ENCODE peak calls at places on chromosomes 1 and 21, in seven cellular contexts. One of them, this sample, is unnamed.

GRCh38 chr1:21910528-21911204 is 26.4 kb downstream of the HSPG2 start:
- DNase-seq in neural progenitor cell: no peak
- DNase-seq in endothelial cell: no peak
- DNase-seq in astrocyte of the spinal cord: no peak
- DNase-seq in pancreas: no peak
- DNase-seq in CD8-positive, alpha-beta T cell: no peak
- DNase-seq in brain microvascular endothelial cell: no peak
- DNase-seq in this sample: no peak

GRCh38 chr1:29521846-29522580 is 285.7 kb downstream of the PTPRU start:
- DNase-seq in neural progenitor cell: no peak
- DNase-seq in endothelial cell: no peak
- DNase-seq in astrocyte of the spinal cord: no peak
- DNase-seq in pancreas: no peak
- DNase-seq in CD8-positive, alpha-beta T cell: no peak
- DNase-seq in brain microvascular endothelial cell: no peak
- DNase-seq in this sample: no peak

GRCh38 chr1:92623187-92623778 is 136.6 kb upstream of the GFI1 start:
- DNase-seq in neural progenitor cell: no peak
- DNase-seq in endothelial cell: no peak
- DNase-seq in astrocyte of the spinal cord: peak; percentile 20
- DNase-seq in pancreas: no peak
- DNase-seq in CD8-positive, alpha-beta T cell: no peak
- DNase-seq in brain microvascular endothelial cell: no peak
- DNase-seq in this sample: peak; percentile 1

GRCh38 chr21:31781737-31782136 is 49.8 kb upstream of the SCAF4 start:
- DNase-seq in neural progenitor cell: no peak
- DNase-seq in endothelial cell: no peak
- DNase-seq in astrocyte of the spinal cord: peak; percentile 54
- DNase-seq in pancreas: peak; percentile 5
- DNase-seq in CD8-positive, alpha-beta T cell: no peak
- DNase-seq in brain microvascular endothelial cell: peak; percentile 27
- DNase-seq in this sample: peak; percentile 4

GRCh38 chr1:241560511-241561187 is 28.5 kb downstream of the KMO start:
- DNase-seq in neural progenitor cell: no peak
- DNase-seq in endothelial cell: no peak
- DNase-seq in astrocyte of the spinal cord: no peak
- DNase-seq in pancreas: no peak
- DNase-seq in CD8-positive, alpha-beta T cell: no peak
- DNase-seq in brain microvascular endothelial cell: no peak
- DNase-seq in this sample: no peak

GRCh38 chr21:20537162-20537561 is 461.0 kb upstream of the NCAM2 start:
- DNase-seq in neural progenitor cell: no peak
- DNase-seq in endothelial cell: no peak
- DNase-seq in astrocyte of the spinal cord: no peak
- DNase-seq in pancreas: no peak
- DNase-seq in CD8-positive, alpha-beta T cell: no peak
- DNase-seq in brain microvascular endothelial cell: no peak
- DNase-seq in this sample: no peak

GRCh38 chr1:37169241-37169640 is 134.9 kb upstream of the GRIK3 start:
- DNase-seq in neural progenitor cell: no peak
- DNase-seq in endothelial cell: no peak
- DNase-seq in astrocyte of the spinal cord: no peak
- DNase-seq in pancreas: no peak
- DNase-seq in CD8-positive, alpha-beta T cell: no peak
- DNase-seq in brain microvascular endothelial cell: no peak
- DNase-seq in this sample: no peak

GRCh38 chr1:11929849-11930248 is 3.6 kb upstream of the KIAA2013 start:
- DNase-seq in neural progenitor cell: no peak
- DNase-seq in endothelial cell: no peak
- DNase-seq in astrocyte of the spinal cord: peak; percentile 61
- DNase-seq in pancreas: peak; percentile 61
- DNase-seq in CD8-positive, alpha-beta T cell: no peak
- DNase-seq in brain microvascular endothelial cell: no peak
- DNase-seq in this sample: peak; percentile 25

GRCh38 chr1:190658907-190659306 is 181.2 kb upstream of the BRINP3 start:
- DNase-seq in neural progenitor cell: no peak
- DNase-seq in endothelial cell: no peak
- DNase-seq in astrocyte of the spinal cord: peak; percentile 24
- DNase-seq in pancreas: no peak
- DNase-seq in CD8-positive, alpha-beta T cell: no peak
- DNase-seq in brain microvascular endothelial cell: no peak
- DNase-seq in this sample: no peak

GRCh38 chr1:77649127-77649526 is 33.3 kb downstream of the ZZZ3 start:
- DNase-seq in neural progenitor cell: no peak
- DNase-seq in endothelial cell: no peak
- DNase-seq in astrocyte of the spinal cord: no peak
- DNase-seq in pancreas: no peak
- DNase-seq in CD8-positive, alpha-beta T cell: no peak
- DNase-seq in brain microvascular endothelial cell: no peak
- DNase-seq in this sample: no peak

GRCh38 chr1:115114308-115114707 is 25.0 kb upstream of the TSPAN2 start:
- DNase-seq in neural progenitor cell: no peak
- DNase-seq in endothelial cell: no peak
- DNase-seq in astrocyte of the spinal cord: peak; percentile 35
- DNase-seq in pancreas: no peak
- DNase-seq in CD8-positive, alpha-beta T cell: no peak
- DNase-seq in brain microvascular endothelial cell: no peak
- DNase-seq in this sample: no peak

GRCh38 chr1:63921357-63921756 is 147.5 kb downstream of the ROR1 start:
- DNase-seq in neural progenitor cell: no peak
- DNase-seq in endothelial cell: no peak
- DNase-seq in astrocyte of the spinal cord: no peak
- DNase-seq in pancreas: no peak
- DNase-seq in CD8-positive, alpha-beta T cell: no peak
- DNase-seq in brain microvascular endothelial cell: no peak
- DNase-seq in this sample: no peak

GRCh38 chr1:235503333-235504121 is 725 bp downstream of the B3GALNT2 start:
- DNase-seq in neural progenitor cell: peak; percentile 86
- DNase-seq in endothelial cell: peak; percentile 47
- DNase-seq in astrocyte of the spinal cord: peak; percentile 72
- DNase-seq in pancreas: peak; percentile 60
- DNase-seq in CD8-positive, alpha-beta T cell: no peak
- DNase-seq in brain microvascular endothelial cell: peak; percentile 37
- DNase-seq in this sample: peak; percentile 11

GRCh38 chr1:149888999-149889289 is 10.4 kb upstream of the BOLA1 start:
- DNase-seq in neural progenitor cell: peak; percentile 11
- DNase-seq in endothelial cell: no peak
- DNase-seq in astrocyte of the spinal cord: peak; percentile 53
- DNase-seq in pancreas: peak; percentile 21
- DNase-seq in CD8-positive, alpha-beta T cell: no peak
- DNase-seq in brain microvascular endothelial cell: peak; percentile 24
- DNase-seq in this sample: peak; percentile 54

GRCh38 chr21:45326169-45326833 is 38.6 kb upstream of the POFUT2 start:
- DNase-seq in neural progenitor cell: no peak
- DNase-seq in endothelial cell: no peak
- DNase-seq in astrocyte of the spinal cord: no peak
- DNase-seq in pancreas: no peak
- DNase-seq in CD8-positive, alpha-beta T cell: no peak
- DNase-seq in brain microvascular endothelial cell: no peak
- DNase-seq in this sample: peak; percentile 45

GRCh38 chr1:52288286-52288685 is 77.7 kb downstream of the CC2D1B start:
- DNase-seq in neural progenitor cell: no peak
- DNase-seq in endothelial cell: no peak
- DNase-seq in astrocyte of the spinal cord: peak; percentile 18
- DNase-seq in pancreas: no peak
- DNase-seq in CD8-positive, alpha-beta T cell: no peak
- DNase-seq in brain microvascular endothelial cell: peak; percentile 55
- DNase-seq in this sample: peak; percentile 40

GRCh38 chr1:40039245-40039756 is 1.2 kb upstream of the CAP1 start:
- DNase-seq in neural progenitor cell: no peak
- DNase-seq in endothelial cell: no peak
- DNase-seq in astrocyte of the spinal cord: no peak
- DNase-seq in pancreas: no peak
- DNase-seq in CD8-positive, alpha-beta T cell: no peak
- DNase-seq in brain microvascular endothelial cell: no peak
- DNase-seq in this sample: peak; percentile 51

GRCh38 chr1:11777653-11778322 is 15.8 kb downstream of the C1orf167 start:
- DNase-seq in neural progenitor cell: no peak
- DNase-seq in endothelial cell: no peak
- DNase-seq in astrocyte of the spinal cord: no peak
- DNase-seq in pancreas: no peak
- DNase-seq in CD8-positive, alpha-beta T cell: no peak
- DNase-seq in brain microvascular endothelial cell: no peak
- DNase-seq in this sample: no peak

GRCh38 chr21:41900401-41900800 is 21.3 kb upstream of the PRDM15 start:
- DNase-seq in neural progenitor cell: no peak
- DNase-seq in endothelial cell: no peak
- DNase-seq in astrocyte of the spinal cord: no peak
- DNase-seq in pancreas: no peak
- DNase-seq in CD8-positive, alpha-beta T cell: no peak
- DNase-seq in brain microvascular endothelial cell: no peak
- DNase-seq in this sample: no peak

GRCh38 chr1:4796161-4796998 is 142.0 kb downstream of the AJAP1 start:
- DNase-seq in neural progenitor cell: no peak
- DNase-seq in endothelial cell: no peak
- DNase-seq in astrocyte of the spinal cord: no peak
- DNase-seq in pancreas: no peak
- DNase-seq in CD8-positive, alpha-beta T cell: no peak
- DNase-seq in brain microvascular endothelial cell: no peak
- DNase-seq in this sample: no peak

GRCh38 chr21:43718872-43719747 is at the start of gene PDXK:
- DNase-seq in neural progenitor cell: peak; percentile 94
- DNase-seq in endothelial cell: peak; percentile 85
- DNase-seq in astrocyte of the spinal cord: peak; percentile 84
- DNase-seq in pancreas: peak; percentile 82
- DNase-seq in CD8-positive, alpha-beta T cell: peak; percentile 49
- DNase-seq in brain microvascular endothelial cell: peak; percentile 63
- DNase-seq in this sample: peak; percentile 67

GRCh38 chr1:157377216-157377821 is 175.0 kb downstream of the FCRL5 start:
- DNase-seq in neural progenitor cell: peak; percentile 72
- DNase-seq in endothelial cell: peak; percentile 71
- DNase-seq in astrocyte of the spinal cord: peak; percentile 22
- DNase-seq in pancreas: peak; percentile 12
- DNase-seq in CD8-positive, alpha-beta T cell: no peak
- DNase-seq in brain microvascular endothelial cell: peak; percentile 52
- DNase-seq in this sample: peak; percentile 25

GRCh38 chr21:35649186-35649585 is 411.1 kb downstream of the SETD4 start:
- DNase-seq in neural progenitor cell: no peak
- DNase-seq in endothelial cell: no peak
- DNase-seq in astrocyte of the spinal cord: peak; percentile 59
- DNase-seq in pancreas: no peak
- DNase-seq in CD8-positive, alpha-beta T cell: no peak
- DNase-seq in brain microvascular endothelial cell: peak; percentile 35
- DNase-seq in this sample: peak; percentile 50

GRCh38 chr1:116273042-116273783 is 99.8 kb upstream of the ATP1A1 start:
- DNase-seq in neural progenitor cell: peak; percentile 79
- DNase-seq in endothelial cell: no peak
- DNase-seq in astrocyte of the spinal cord: no peak
- DNase-seq in pancreas: no peak
- DNase-seq in CD8-positive, alpha-beta T cell: no peak
- DNase-seq in brain microvascular endothelial cell: no peak
- DNase-seq in this sample: no peak

GRCh38 chr1:207454046-207454964 is at the start of gene CR2:
- DNase-seq in neural progenitor cell: peak; percentile 81
- DNase-seq in endothelial cell: peak; percentile 33
- DNase-seq in astrocyte of the spinal cord: no peak
- DNase-seq in pancreas: peak; percentile 48
- DNase-seq in CD8-positive, alpha-beta T cell: peak; percentile 1
- DNase-seq in brain microvascular endothelial cell: no peak
- DNase-seq in this sample: no peak
- TF ChIP-seq CTCF in neural progenitor cell: peak; percentile 56
- TF ChIP-seq CTCF in endothelial cell: no peak
- TF ChIP-seq CTCF in astrocyte of the spinal cord: no peak
- TF ChIP-seq CTCF in pancreas: no peak
- TF ChIP-seq CTCF in CD8-positive, alpha-beta T cell: peak; percentile 60
- TF ChIP-seq CTCF in brain microvascular endothelial cell: peak; percentile 18
- TF ChIP-seq CTCF in this sample: no peak

GRCh38 chr21:16455978-16456377 is 726.2 kb downstream of the USP25 start:
- DNase-seq in neural progenitor cell: no peak
- DNase-seq in endothelial cell: no peak
- DNase-seq in astrocyte of the spinal cord: peak; percentile 62
- DNase-seq in pancreas: no peak
- DNase-seq in CD8-positive, alpha-beta T cell: no peak
- DNase-seq in brain microvascular endothelial cell: no peak
- DNase-seq in this sample: no peak

GRCh38 chr21:16457498-16457897 is 727.7 kb downstream of the USP25 start:
- DNase-seq in neural progenitor cell: no peak
- DNase-seq in endothelial cell: no peak
- DNase-seq in astrocyte of the spinal cord: no peak
- DNase-seq in pancreas: no peak
- DNase-seq in CD8-positive, alpha-beta T cell: no peak
- DNase-seq in brain microvascular endothelial cell: no peak
- DNase-seq in this sample: no peak

GRCh38 chr21:16455526-16455925 is 725.7 kb downstream of the USP25 start:
- DNase-seq in neural progenitor cell: no peak
- DNase-seq in endothelial cell: no peak
- DNase-seq in astrocyte of the spinal cord: peak; percentile 16
- DNase-seq in pancreas: no peak
- DNase-seq in CD8-positive, alpha-beta T cell: no peak
- DNase-seq in brain microvascular endothelial cell: no peak
- DNase-seq in this sample: no peak

DNA sequence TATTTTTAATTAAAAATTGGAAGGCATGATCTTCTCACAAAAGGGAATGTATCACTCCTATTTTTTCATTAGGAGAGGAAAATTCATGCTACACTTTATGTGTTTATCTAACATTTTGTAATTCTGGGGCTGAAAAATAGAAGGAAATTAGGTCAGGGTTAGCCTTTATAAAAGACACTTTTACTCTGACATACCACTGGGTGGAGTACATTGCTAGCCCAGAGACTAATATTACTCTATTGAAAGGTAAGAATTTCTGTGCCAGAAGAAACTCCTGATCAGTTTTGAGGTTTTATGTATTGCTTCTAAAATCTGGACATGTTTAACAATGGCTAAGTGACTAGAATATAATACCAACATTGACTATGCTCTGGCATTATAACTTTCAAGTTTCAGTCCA is 724.6 kb downstream of the USP25 start:
- DNase-seq in neural progenitor cell: no peak
- DNase-seq in endothelial cell: no peak
- DNase-seq in astrocyte of the spinal cord: peak; percentile 32
- DNase-seq in pancreas: no peak
- DNase-seq in CD8-positive, alpha-beta T cell: no peak
- DNase-seq in brain microvascular endothelial cell: no peak
- DNase-seq in this sample: peak; percentile 24
- TF ChIP-seq CTCF in neural progenitor cell: peak; percentile 26
- TF ChIP-seq CTCF in endothelial cell: no peak
- TF ChIP-seq CTCF in astrocyte of the spinal cord: peak; percentile 35
- TF ChIP-seq CTCF in pancreas: no peak
- TF ChIP-seq CTCF in CD8-positive, alpha-beta T cell: no peak
- TF ChIP-seq CTCF in brain microvascular endothelial cell: peak; percentile 33
- TF ChIP-seq CTCF in this sample: peak; percentile 74

DNA sequence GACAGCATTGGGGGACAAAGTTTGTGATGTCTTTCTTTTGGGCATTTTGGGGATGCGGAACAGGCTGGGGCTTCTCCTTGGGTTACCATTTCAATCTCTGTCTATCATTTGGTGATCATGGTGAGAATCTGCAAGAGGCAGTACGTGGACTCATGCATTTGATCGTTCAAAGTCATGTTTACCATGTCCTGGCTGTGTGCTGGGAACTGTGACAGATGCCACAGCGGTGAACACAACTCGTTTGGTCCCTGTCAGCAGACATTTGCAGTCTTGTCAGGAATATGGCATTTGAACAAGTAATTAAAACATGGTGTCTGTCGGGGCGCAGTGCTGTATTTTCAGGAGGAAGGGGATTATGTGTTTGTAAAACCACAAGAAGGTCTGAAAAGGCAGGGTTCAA is 103.3 kb upstream of the IGSF21 start:
- DNase-seq in neural progenitor cell: no peak
- DNase-seq in endothelial cell: no peak
- DNase-seq in astrocyte of the spinal cord: no peak
- DNase-seq in pancreas: peak; percentile 30
- DNase-seq in CD8-positive, alpha-beta T cell: no peak
- DNase-seq in brain microvascular endothelial cell: no peak
- DNase-seq in this sample: no peak
- TF ChIP-seq CTCF in neural progenitor cell: no peak
- TF ChIP-seq CTCF in endothelial cell: no peak
- TF ChIP-seq CTCF in astrocyte of the spinal cord: no peak
- TF ChIP-seq CTCF in pancreas: no peak
- TF ChIP-seq CTCF in CD8-positive, alpha-beta T cell: no peak
- TF ChIP-seq CTCF in brain microvascular endothelial cell: no peak
- TF ChIP-seq CTCF in this sample: no peak

GRCh38 chr1:226549937-226550670 is 1.5 kb downstream of the STUM start:
- DNase-seq in neural progenitor cell: peak; percentile 45
- DNase-seq in endothelial cell: peak; percentile 32
- DNase-seq in astrocyte of the spinal cord: no peak
- DNase-seq in pancreas: peak; percentile 59
- DNase-seq in CD8-positive, alpha-beta T cell: no peak
- DNase-seq in brain microvascular endothelial cell: no peak
- DNase-seq in this sample: no peak
- TF ChIP-seq CTCF in neural progenitor cell: peak; percentile 16
- TF ChIP-seq CTCF in endothelial cell: peak; percentile 13
- TF ChIP-seq CTCF in astrocyte of the spinal cord: peak; percentile 12
- TF ChIP-seq CTCF in pancreas: no peak
- TF ChIP-seq CTCF in CD8-positive, alpha-beta T cell: no peak
- TF ChIP-seq CTCF in brain microvascular endothelial cell: peak; percentile 12
- TF ChIP-seq CTCF in this sample: no peak

This sample was measured in HFFc6.